ENCODE peak calls at places on chromosomes 7 and 10, in five cellular contexts. N is dorsolateral prefrontal cortex, K is fibroblast of lung, Y is body of pancreas, W is colonic mucosa. I is an unnamed sample.

GRCh38 chr7:150948791-150949251 is 29.3 kb downstream of the KCNH2 start:
- DNase-seq in N (no peak), Y (peak), K (no peak), W (no peak), I (no peak)

GRCh38 chr10:21722209-21722608 is 188.2 kb downstream of the MLLT10 start:
- DNase-seq in K (no peak), Y (no peak), N (no peak), W (no peak), I (no peak)

GRCh38 chr10:28874210-28874609 is 196.9 kb downstream of the BAMBI start:
- DNase-seq in N (no peak), Y (no peak), K (no peak), W (no peak), I (no peak)

GRCh38 chr10:13970231-13970966 is 360.3 kb downstream of the FRMD4A start:
- DNase-seq in K (no peak), Y (no peak), W (no peak), N (no peak), I (no peak)

GRCh38 chr7:158401826-158402225 is 185.8 kb downstream of the PTPRN2 start:
- DNase-seq in N (no peak), Y (no peak), K (no peak), W (no peak), I (no peak)

GRCh38 chr7:143245123-143245522 is 18.1 kb upstream of the GSTK1 start:
- DNase-seq in Y (no peak), N (no peak), W (no peak), K (peak), I (peak)

GRCh38 chr7:140650367-140650766 is 9.8 kb upstream of the DENND2A start:
- DNase-seq in K (no peak), W (no peak), N (no peak), Y (no peak), I (no peak)

GRCh38 chr10:99370993-99371392 is 41.8 kb downstream of the CNNM1 start:
- DNase-seq in Y (no peak), K (no peak), N (no peak), W (no peak), I (no peak)

GRCh38 chr10:23146069-23146657 is 45.9 kb upstream of the PTF1A start:
- DNase-seq in Y (no peak), N (no peak), W (no peak), K (no peak), I (no peak)

GRCh38 chr10:72365106-72365505 is 10.4 kb upstream of the DNAJB12 start:
- DNase-seq in N (no peak), W (no peak), K (no peak), Y (no peak), I (no peak)

DNA sequence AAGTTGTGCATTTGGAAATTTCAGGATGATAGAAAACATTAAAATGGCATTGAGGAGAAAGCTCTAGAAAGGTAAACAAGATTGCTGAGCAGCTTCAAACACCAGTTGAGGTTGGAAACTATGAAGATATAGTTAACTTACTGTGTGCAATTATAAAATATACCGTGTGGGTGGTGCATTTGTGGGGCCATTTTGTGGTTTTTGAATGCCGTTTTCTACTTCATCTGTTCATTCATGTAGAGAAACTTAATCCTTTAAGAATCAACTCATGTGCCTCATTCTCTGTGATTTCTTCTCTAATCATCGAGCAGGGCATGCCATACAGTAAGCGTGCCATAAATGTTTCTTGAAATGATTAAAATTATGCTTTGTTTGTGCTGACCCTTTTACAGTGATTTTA is 232.8 kb upstream of the TEX47 start:
- DNase-seq in Y (no peak), W (no peak), N (no peak), K (no peak), I (no peak)
- H3K4me3 ChIP-seq in Y (no peak), W (no peak), N (no peak), K (no peak), I (no peak)

DNA sequence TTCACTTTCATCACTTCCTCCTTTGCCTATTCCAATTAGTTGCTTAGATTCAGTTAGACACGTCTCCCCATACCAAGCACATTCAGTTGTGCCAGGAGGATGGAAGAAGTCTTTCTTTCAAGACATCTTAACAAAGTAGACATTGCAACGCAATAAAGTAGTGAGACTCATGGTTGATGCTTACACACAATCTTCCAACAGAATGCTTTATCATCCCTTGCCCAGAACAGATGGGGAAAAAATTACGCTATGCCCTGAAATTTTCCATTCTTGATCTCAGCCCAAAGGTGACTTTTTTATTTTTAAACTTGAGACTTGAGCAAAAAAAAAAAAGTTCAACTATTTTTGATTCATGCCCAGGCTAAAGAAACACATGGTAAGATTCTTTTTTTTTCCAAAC is 74.9 kb downstream of the KCNMA1 start:
- DNase-seq in Y (no peak), N (no peak), K (no peak), W (no peak), I (no peak)
- H3K4me3 ChIP-seq in Y (no peak), N (no peak), K (no peak), W (no peak), I (no peak)

DNA sequence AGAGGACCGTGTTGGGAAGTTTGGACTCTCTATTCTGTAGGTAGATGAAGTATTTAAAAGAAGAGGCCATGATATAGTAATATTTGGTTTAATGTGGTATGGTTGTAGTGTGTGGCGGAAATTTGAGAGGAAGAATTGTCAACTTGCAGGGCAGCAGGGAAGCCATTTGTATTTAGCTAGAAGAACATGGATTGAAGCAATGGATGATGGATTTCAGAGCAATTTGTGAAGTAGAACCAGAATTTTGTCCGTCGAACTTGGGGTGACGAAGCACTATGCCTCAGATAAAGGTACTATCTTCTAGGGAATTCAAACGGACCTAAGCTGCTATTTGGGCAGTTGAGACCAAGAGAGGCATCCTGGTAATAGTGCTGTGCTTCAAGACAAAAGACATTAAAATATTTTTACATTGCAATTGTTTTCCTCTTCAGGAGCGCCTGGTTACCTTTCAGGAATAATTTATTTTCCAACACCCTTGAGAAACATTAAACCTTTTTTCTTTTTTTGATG is 615 bp upstream of the WBP1L start:
- DNase-seq in Y (no peak), W (no peak), K (no peak), N (no peak), I (no peak)
- H3K4me3 ChIP-seq in Y (no peak), W (peak), K (peak), N (peak), I (no peak)

GRCh38 chr7:44097064-44097932 is 6.8 kb upstream of the AEBP1 start:
- DNase-seq in W (no peak), Y (no peak), K (no peak), N (no peak), I (no peak)
- H3K4me3 ChIP-seq in W (no peak), Y (no peak), K (no peak), N (no peak), I (no peak)

GRCh38 chr10:46019541-46020343 is 10.7 kb downstream of the NCOA4 start:
- DNase-seq in Y (no peak), K (no peak), N (no peak), W (no peak), I (no peak)
- H3K4me3 ChIP-seq in Y (no peak), K (no peak), N (no peak), W (no peak), I (no peak)

I was measured in foreskin fibroblast.